ENCODE peak calls at places on chromosomes 2 and 18, in six cellular contexts. W is right lobe of liver, J is left lung, N is HCT116, R is mammary epithelial cell, D is lower lobe of right lung. K is an unnamed sample. For H3K27me3, the result is how much of the 10 kb centered on the place peaks cover.

GRCh38 chr2:157267476-157267875 is 10.0 kb downstream of the GALNT5 start:
- DNase-seq in W (no peak), J (no peak), N (no peak), R (no peak), D (no peak), K (no peak)

GRCh38 chr2:133854603-133855200 is 286.4 kb upstream of the NCKAP5 start:
- DNase-seq in W (no peak), J (no peak), N (no peak), R (no peak), D (no peak), K (no peak)

GRCh38 chr2:125037135-125037653 is 1012.1 kb downstream of the CNTNAP5 start:
- DNase-seq in W (no peak), J (no peak), N (no peak), R (no peak), D (no peak), K (no peak)

GRCh38 chr2:141381946-141382345 is 748.9 kb downstream of the LRP1B start:
- DNase-seq in W (no peak), J (no peak), N (no peak), R (no peak), D (no peak), K (no peak)

GRCh38 chr2:10647451-10647850 is 42.3 kb downstream of the NOL10 start:
- DNase-seq in W (no peak), J (no peak), N (no peak), R (no peak), D (no peak), K (no peak)

GRCh38 chr2:42117923-42118758 is 51.0 kb upstream of the EML4 start:
- DNase-seq in W (no peak), J (no peak), N (no peak), R (peak), D (no peak), K (peak)

GRCh38 chr18:31454066-31454708 is 6.6 kb downstream of the DSG3 start:
- DNase-seq in W (no peak), J (no peak), N (peak), R (peak), D (no peak), K (peak)

GRCh38 chr18:12426924-12427323 is 19.2 kb downstream of the PRELID3A start:
- DNase-seq in W (no peak), J (no peak), N (no peak), R (no peak), D (no peak), K (no peak)

GRCh38 chr18:65659912-65660311 is 90.9 kb upstream of the CDH7 start:
- DNase-seq in W (no peak), J (no peak), N (no peak), R (no peak), D (no peak), K (peak)

GRCh38 chr2:46025683-46026082 is 271.5 kb upstream of the EPAS1 start:
- DNase-seq in W (no peak), J (no peak), N (no peak), R (no peak), D (no peak), K (no peak)

GRCh38 chr2:3171564-3172264 is 205.9 kb downstream of the EIPR1 start:
- DNase-seq in W (no peak), J (no peak), N (no peak), R (no peak), D (peak), K (peak)

GRCh38 chr2:174748948-174749347 is 15.3 kb downstream of the CHRNA1 start:
- DNase-seq in W (no peak), J (peak), N (peak), R (peak), D (no peak), K (peak)

GRCh38 chr2:24725956-24726355 is 67.2 kb downstream of the PTRHD1 start:
- DNase-seq in W (no peak), J (no peak), N (no peak), R (no peak), D (no peak), K (no peak)

GRCh38 chr2:16662440-16662839 is 3.2 kb downstream of the CYRIA start:
- DNase-seq in W (no peak), J (no peak), N (no peak), R (peak), D (no peak), K (peak)

GRCh38 chr2:16664052-16664731 is 1.4 kb downstream of the CYRIA start:
- DNase-seq in W (no peak), J (peak), N (no peak), R (no peak), D (peak), K (peak)

GRCh38 chr2:16661936-16662335 is 3.7 kb downstream of the CYRIA start:
- DNase-seq in W (no peak), J (no peak), N (no peak), R (no peak), D (no peak), K (no peak)

GRCh38 chr2:16664809-16665745 is 557 bp downstream of the CYRIA start:
- DNase-seq in W (no peak), J (no peak), N (no peak), R (no peak), D (no peak), K (no peak)

DNA sequence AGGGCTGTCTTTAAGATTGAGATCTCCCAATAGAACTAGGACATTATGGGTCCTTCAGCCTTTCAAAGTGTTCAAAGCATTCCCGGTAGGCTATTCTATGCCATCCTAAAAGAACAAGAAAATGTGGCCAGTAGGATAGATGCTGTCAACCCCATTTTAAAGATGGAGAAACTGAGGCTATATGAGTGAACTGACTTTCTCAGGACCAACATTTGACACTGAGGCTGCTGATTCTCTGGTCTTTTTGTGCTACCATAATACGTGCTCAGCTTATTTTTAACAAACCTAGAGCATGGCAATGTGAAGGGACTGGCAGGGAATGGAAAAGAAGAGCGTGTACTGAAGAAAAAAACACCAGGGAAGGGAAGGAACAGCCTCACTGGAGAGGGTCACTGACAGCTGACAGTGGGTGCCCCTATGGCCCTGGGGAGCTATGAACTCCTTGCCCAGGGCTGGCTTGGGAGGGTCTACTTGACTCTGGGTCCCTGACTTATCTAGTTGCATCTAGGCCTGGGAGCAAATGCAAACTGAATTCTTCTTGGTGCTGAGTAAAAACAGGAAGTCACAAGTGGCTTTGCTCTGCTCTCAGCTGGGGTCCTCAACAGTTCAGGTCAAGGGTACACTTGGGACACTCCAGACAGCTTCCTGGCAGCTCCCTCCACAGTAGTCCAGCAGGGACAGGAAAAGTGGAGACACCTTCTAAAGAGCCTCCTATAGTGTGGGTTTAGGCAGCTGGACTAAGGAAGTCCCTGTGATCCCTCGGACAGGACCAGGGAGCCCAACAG is 2.3 kb downstream of the CYRIA start:
- DNase-seq in W (no peak), J (peak), N (no peak), R (no peak), D (peak), K (no peak)
- H3K4me3 ChIP-seq in W (no peak), J (peak), N (no peak), R (no peak), D (peak), K (no peak)

GRCh38 chr18:64099244-64099643 is 49.6 kb downstream of the LINC00305 start:
- DNase-seq in W (no peak), J (no peak), N (no peak), R (no peak), D (no peak), K (no peak)

GRCh38 chr18:64100136-64100922 is 48.6 kb downstream of the LINC00305 start:
- DNase-seq in W (no peak), J (no peak), N (no peak), R (no peak), D (no peak), K (no peak)

DNA sequence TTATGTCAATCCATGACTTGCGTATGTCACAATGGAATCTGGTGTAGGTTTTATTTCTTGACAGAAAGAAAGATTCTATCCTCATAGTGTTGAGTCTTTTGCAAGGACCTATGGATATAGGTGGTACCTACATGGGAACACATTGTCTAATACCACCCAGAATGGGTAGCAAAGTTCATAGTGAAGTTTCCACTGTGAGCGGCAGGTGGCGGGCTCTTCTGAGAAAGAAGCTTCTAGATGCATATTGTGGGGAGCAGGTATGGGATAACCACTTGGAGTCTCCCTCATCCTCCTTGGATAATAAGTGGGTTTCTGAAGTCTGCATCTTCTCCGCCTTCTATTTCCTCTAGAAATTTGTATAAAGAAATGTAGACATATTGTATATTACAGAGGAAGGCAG is 44.9 kb downstream of the LINC00305 start:
- DNase-seq in W (no peak), J (no peak), N (no peak), R (no peak), D (no peak), K (no peak)
- TF ChIP-seq CTCF in W (no peak), J (no peak), N (no peak), R (no peak), D (no peak), K (no peak)

DNA sequence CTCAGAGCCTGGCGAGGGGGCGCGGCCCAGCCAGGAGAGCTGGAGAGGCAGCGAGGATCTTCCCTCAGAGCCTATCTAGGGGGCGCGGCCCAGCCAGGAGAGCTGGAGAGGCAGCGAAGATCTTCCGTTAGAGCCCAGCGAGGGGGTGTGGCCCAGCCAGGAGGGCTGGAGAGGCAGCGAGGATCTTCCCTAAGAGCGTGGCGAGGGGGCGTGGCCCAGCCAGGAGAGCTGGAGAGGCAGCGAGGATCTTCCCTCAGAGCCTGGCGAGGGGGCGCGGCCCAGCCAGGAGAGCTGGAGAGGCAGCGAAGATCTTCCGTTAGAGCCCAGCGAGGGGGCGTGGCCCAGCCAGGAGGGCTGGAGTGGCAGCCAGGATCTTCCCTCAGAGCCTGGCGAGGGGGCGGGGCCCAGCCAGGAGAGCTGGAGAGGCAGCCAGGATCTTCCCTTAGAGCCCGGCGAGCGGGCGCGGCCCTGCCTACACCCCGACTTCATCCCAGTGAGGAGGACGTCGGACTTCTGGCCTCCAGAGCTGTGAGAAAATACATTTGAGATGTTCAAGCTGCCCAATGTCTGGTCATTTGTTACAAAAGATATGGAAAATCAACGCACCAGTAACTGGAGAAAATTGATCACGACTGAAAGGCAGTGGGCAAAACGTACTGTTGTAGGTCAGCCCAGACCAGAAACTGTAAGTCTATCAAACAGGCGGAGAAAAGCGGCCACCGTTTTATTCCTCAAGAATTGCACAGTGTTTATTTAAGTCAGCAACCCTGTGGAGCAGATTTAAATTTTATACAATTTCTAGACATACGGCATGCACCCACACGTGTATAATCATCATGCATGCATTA is 63.5 kb upstream of the TMEM18 start:
- DNase-seq in W (peak), J (peak), N (peak), R (peak), D (peak), K (peak)
- H3K27me3 ChIP-seq in W (under half), J (under half), N (under half), R (under half), D (under half), K (under half)

GRCh38 chr18:58202406-58202730 is 158.3 kb downstream of the NEDD4L start:
- DNase-seq in W (no peak), J (no peak), N (no peak), R (peak), D (no peak), K (peak)

GRCh38 chr18:58205780-58206160 is 161.7 kb downstream of the NEDD4L start:
- DNase-seq in W (no peak), J (no peak), N (no peak), R (no peak), D (no peak), K (no peak)

GRCh38 chr18:58201268-58201667 is 157.2 kb downstream of the NEDD4L start:
- DNase-seq in W (no peak), J (no peak), N (no peak), R (no peak), D (no peak), K (no peak)

GRCh38 chr18:58205087-58205779 is 161.2 kb downstream of the NEDD4L start:
- DNase-seq in W (no peak), J (no peak), N (no peak), R (peak), D (no peak), K (peak)

GRCh38 chr18:58201728-58202405 is 157.8 kb downstream of the NEDD4L start:
- DNase-seq in W (no peak), J (no peak), N (no peak), R (no peak), D (no peak), K (no peak)
- H3K4me3 ChIP-seq in W (no peak), J (no peak), N (no peak), R (no peak), D (no peak), K (no peak)

GRCh38 chr2:274503-274902 is 9.8 kb downstream of the ACP1 start:
- DNase-seq in W (no peak), J (no peak), N (no peak), R (peak), D (no peak), K (no peak)
- TF ChIP-seq CTCF in W (peak), J (no peak), N (peak), R (no peak), D (no peak), K (no peak)

GRCh38 chr18:72613589-72613988 is 69.4 kb upstream of the CBLN2 start:
- DNase-seq in W (no peak), J (no peak), N (no peak), R (no peak), D (no peak), K (peak)

GRCh38 chr18:72612894-72613537 is 68.9 kb upstream of the CBLN2 start:
- DNase-seq in W (no peak), J (no peak), N (no peak), R (no peak), D (no peak), K (no peak)
- H3K27me3 ChIP-seq in W (under half), J (under half), N (under half), R (under half), D (under half), K (under half)

GRCh38 chr2:120344214-120344990 is 1.5 kb upstream of the INHBB start:
- DNase-seq in W (no peak), J (no peak), N (no peak), R (no peak), D (no peak), K (no peak)

GRCh38 chr2:120341977-120342376 is 4.0 kb upstream of the INHBB start:
- DNase-seq in W (no peak), J (no peak), N (no peak), R (no peak), D (no peak), K (no peak)

GRCh38 chr2:120342451-120342850 is 3.5 kb upstream of the INHBB start:
- DNase-seq in W (no peak), J (no peak), N (no peak), R (no peak), D (no peak), K (no peak)

GRCh38 chr2:120343100-120343432 is 2.9 kb upstream of the INHBB start:
- DNase-seq in W (no peak), J (no peak), N (no peak), R (no peak), D (no peak), K (no peak)

DNA sequence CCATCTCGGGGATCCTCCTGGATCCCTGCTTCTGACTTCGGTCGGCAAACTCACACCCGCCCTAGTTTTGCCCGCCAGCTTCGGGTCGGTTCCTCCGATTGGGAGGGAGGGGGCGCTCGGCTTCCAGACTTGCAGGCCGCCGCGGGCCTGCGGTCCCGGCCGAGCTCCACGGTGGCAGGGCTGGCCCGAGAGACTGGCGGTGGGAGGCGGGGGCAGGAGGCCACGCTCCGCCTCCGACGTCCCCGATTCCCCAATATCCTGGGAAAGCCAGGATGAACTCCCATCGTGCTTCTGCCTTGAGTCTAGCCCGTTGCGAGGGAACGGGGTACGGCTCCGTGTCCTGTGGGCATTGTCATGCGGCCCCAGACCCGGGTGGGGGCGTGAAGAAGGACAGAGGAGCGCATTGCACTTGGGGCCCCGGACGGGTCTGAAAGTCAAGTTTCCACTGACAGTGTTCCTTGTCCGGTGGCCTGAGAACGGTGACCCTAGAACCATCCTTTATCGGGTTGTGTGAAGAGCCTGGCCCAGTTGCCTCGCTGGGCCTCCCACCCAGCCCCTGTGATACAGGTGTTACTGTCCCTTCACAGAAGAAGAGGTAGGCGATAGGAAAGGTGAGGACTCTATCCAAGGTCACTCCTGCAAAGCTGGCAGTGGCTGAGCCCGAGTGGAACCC is 2.4 kb upstream of the INHBB start:
- DNase-seq in W (peak), J (peak), N (peak), R (peak), D (peak), K (peak)
- H3K4me3 ChIP-seq in W (peak), J (peak), N (peak), R (no peak), D (peak), K (no peak)